ENCODE peak calls at places on chromosomes 5 and 9, in seven cellular contexts. One of them, this sample, is unnamed.

GRCh38 chr9:34025811-34026210 is 22.9 kb downstream of the UBAP2 start:
- DNase-seq in PC-9: no peak
- DNase-seq in HCT116: no peak
- DNase-seq in GM23338: no peak
- DNase-seq in GM23248: no peak
- DNase-seq in MM.1S: no peak
- DNase-seq in PC-3: no peak
- DNase-seq in this sample: no peak

GRCh38 chr5:80754900-80755299 is 100.1 kb upstream of the DHFR start:
- DNase-seq in PC-3: no peak
- DNase-seq in PC-9: no peak
- DNase-seq in MM.1S: peak; percentile 38
- DNase-seq in HCT116: no peak
- DNase-seq in GM23248: peak; percentile 24
- DNase-seq in GM23338: no peak
- DNase-seq in this sample: no peak

GRCh38 chr9:87008667-87009066 is 61.4 kb upstream of the GAS1 start:
- DNase-seq in GM23338: no peak
- DNase-seq in HCT116: no peak
- DNase-seq in PC-3: no peak
- DNase-seq in GM23248: no peak
- DNase-seq in MM.1S: no peak
- DNase-seq in PC-9: no peak
- DNase-seq in this sample: no peak

GRCh38 chr5:141814064-141814982 is 63.9 kb downstream of the PCDH1 start:
- DNase-seq in PC-9: peak; percentile 67
- DNase-seq in PC-3: peak; percentile 64
- DNase-seq in HCT116: peak; percentile 36
- DNase-seq in GM23338: peak; percentile 85
- DNase-seq in GM23248: peak; percentile 49
- DNase-seq in MM.1S: no peak
- DNase-seq in this sample: peak; percentile 59

GRCh38 chr5:179613460-179614071 is 9.9 kb downstream of the HNRNPH1 start:
- DNase-seq in HCT116: no peak
- DNase-seq in PC-3: no peak
- DNase-seq in GM23248: no peak
- DNase-seq in MM.1S: no peak
- DNase-seq in PC-9: no peak
- DNase-seq in GM23338: no peak
- DNase-seq in this sample: no peak

GRCh38 chr9:122168356-122168755 is 8.6 kb downstream of the MORN5 start:
- DNase-seq in GM23338: no peak
- DNase-seq in GM23248: peak; percentile 50
- DNase-seq in PC-3: no peak
- DNase-seq in PC-9: no peak
- DNase-seq in MM.1S: no peak
- DNase-seq in HCT116: no peak
- DNase-seq in this sample: no peak

GRCh38 chr5:107466233-107466769 is 204.4 kb downstream of the EFNA5 start:
- DNase-seq in MM.1S: no peak
- DNase-seq in PC-3: peak; percentile 85
- DNase-seq in GM23248: no peak
- DNase-seq in GM23338: peak; percentile 68
- DNase-seq in PC-9: peak; percentile 77
- DNase-seq in HCT116: no peak
- DNase-seq in this sample: peak; percentile 71

GRCh38 chr5:124651663-124652513 is 94.6 kb downstream of the ZNF608 start:
- DNase-seq in MM.1S: peak; percentile 51
- DNase-seq in HCT116: no peak
- DNase-seq in GM23338: peak; percentile 87
- DNase-seq in PC-9: peak; percentile 84
- DNase-seq in PC-3: peak; percentile 70
- DNase-seq in GM23248: peak; percentile 90
- DNase-seq in this sample: peak; percentile 86

GRCh38 chr5:57324159-57324558 is 150.3 kb downstream of the GPBP1 start:
- DNase-seq in GM23248: no peak
- DNase-seq in PC-9: no peak
- DNase-seq in MM.1S: no peak
- DNase-seq in PC-3: no peak
- DNase-seq in GM23338: no peak
- DNase-seq in HCT116: no peak
- DNase-seq in this sample: peak; percentile 50

GRCh38 chr5:170145462-170145861 is 39.8 kb downstream of the FOXI1 start:
- DNase-seq in GM23248: no peak
- DNase-seq in GM23338: no peak
- DNase-seq in MM.1S: no peak
- DNase-seq in PC-3: no peak
- DNase-seq in HCT116: peak; percentile 7
- DNase-seq in PC-9: no peak
- DNase-seq in this sample: no peak

GRCh38 chr9:14238518-14238917 is 75.4 kb downstream of the NFIB start:
- DNase-seq in GM23248: peak; percentile 43
- DNase-seq in HCT116: no peak
- DNase-seq in PC-3: peak; percentile 91
- DNase-seq in GM23338: peak; percentile 69
- DNase-seq in MM.1S: no peak
- DNase-seq in PC-9: peak; percentile 50
- DNase-seq in this sample: peak; percentile 20

GRCh38 chr9:128823362-128823902 is 5.1 kb downstream of the ENDOG start:
- DNase-seq in GM23248: no peak
- DNase-seq in PC-9: no peak
- DNase-seq in MM.1S: no peak
- DNase-seq in GM23338: no peak
- DNase-seq in HCT116: no peak
- DNase-seq in PC-3: no peak
- DNase-seq in this sample: no peak
- TF ChIP-seq EZH2 in GM23248: no peak
- TF ChIP-seq EZH2 in PC-9: no peak
- TF ChIP-seq EZH2 in MM.1S: no peak
- TF ChIP-seq EZH2 in GM23338: no peak
- TF ChIP-seq EZH2 in HCT116: no peak
- TF ChIP-seq EZH2 in PC-3: no peak
- TF ChIP-seq EZH2 in this sample: no peak

GRCh38 chr5:51908215-51908614 is 525.0 kb downstream of the ISL1 start:
- DNase-seq in MM.1S: no peak
- DNase-seq in PC-9: no peak
- DNase-seq in PC-3: no peak
- DNase-seq in GM23248: no peak
- DNase-seq in HCT116: no peak
- DNase-seq in GM23338: no peak
- DNase-seq in this sample: no peak
- H3K27ac ChIP-seq in MM.1S: no peak overlapping the region
- H3K27ac ChIP-seq in PC-9: no peak overlapping the region
- H3K27ac ChIP-seq in PC-3: no peak overlapping the region
- H3K27ac ChIP-seq in GM23248: no peak overlapping the region
- H3K27ac ChIP-seq in HCT116: no peak overlapping the region
- H3K27ac ChIP-seq in GM23338: no peak overlapping the region
- H3K27ac ChIP-seq in this sample: peak overlapping the region; percentile 6

DNA sequence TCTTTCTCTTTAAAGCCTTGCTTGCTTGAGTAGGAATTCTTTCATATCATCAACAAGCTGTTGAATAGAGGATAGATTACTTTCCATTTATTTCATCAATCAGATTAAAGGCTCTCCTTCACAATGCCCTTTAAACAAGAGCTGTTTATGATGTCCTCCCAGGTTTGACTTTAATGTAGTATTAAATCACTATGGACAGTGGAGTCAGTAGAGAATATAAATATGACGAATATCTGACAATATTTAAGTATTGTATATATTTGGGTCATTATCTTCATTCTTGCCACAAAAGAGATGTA is 282.0 kb downstream of the ISL1 start:
- DNase-seq in MM.1S: no peak
- DNase-seq in HCT116: no peak
- DNase-seq in GM23338: no peak
- DNase-seq in PC-9: no peak
- DNase-seq in PC-3: no peak
- DNase-seq in GM23248: no peak
- DNase-seq in this sample: no peak
- H3K9me2 ChIP-seq in MM.1S: no peaks in the 10 kb centered on the region
- H3K9me2 ChIP-seq in HCT116: no peaks in the 10 kb centered on the region
- H3K9me2 ChIP-seq in GM23338: peaks cover 3% of the 10 kb centered on the region
- H3K9me2 ChIP-seq in PC-9: no peaks in the 10 kb centered on the region
- H3K9me2 ChIP-seq in PC-3: no peaks in the 10 kb centered on the region
- H3K9me2 ChIP-seq in GM23248: no peaks in the 10 kb centered on the region
- H3K9me2 ChIP-seq in this sample: no peaks in the 10 kb centered on the region

GRCh38 chr5:73231245-73231778 is 58.3 kb downstream of the TMEM174 start:
- DNase-seq in HCT116: no peak
- DNase-seq in PC-9: no peak
- DNase-seq in MM.1S: no peak
- DNase-seq in GM23338: no peak
- DNase-seq in PC-3: no peak
- DNase-seq in GM23248: no peak
- DNase-seq in this sample: no peak

GRCh38 chr5:73233053-73233460 is 60.1 kb downstream of the TMEM174 start:
- DNase-seq in PC-3: no peak
- DNase-seq in PC-9: no peak
- DNase-seq in GM23338: no peak
- DNase-seq in MM.1S: no peak
- DNase-seq in HCT116: no peak
- DNase-seq in GM23248: no peak
- DNase-seq in this sample: no peak

GRCh38 chr5:73234156-73234555 is 61.2 kb downstream of the TMEM174 start:
- DNase-seq in GM23338: peak; percentile 65
- DNase-seq in MM.1S: no peak
- DNase-seq in PC-9: no peak
- DNase-seq in GM23248: no peak
- DNase-seq in HCT116: no peak
- DNase-seq in PC-3: no peak
- DNase-seq in this sample: no peak

GRCh38 chr5:73233461-73234151 is 60.6 kb downstream of the TMEM174 start:
- DNase-seq in HCT116: no peak
- DNase-seq in GM23338: peak; percentile 72
- DNase-seq in PC-9: no peak
- DNase-seq in PC-3: no peak
- DNase-seq in GM23248: no peak
- DNase-seq in MM.1S: no peak
- DNase-seq in this sample: peak; percentile 30

DNA sequence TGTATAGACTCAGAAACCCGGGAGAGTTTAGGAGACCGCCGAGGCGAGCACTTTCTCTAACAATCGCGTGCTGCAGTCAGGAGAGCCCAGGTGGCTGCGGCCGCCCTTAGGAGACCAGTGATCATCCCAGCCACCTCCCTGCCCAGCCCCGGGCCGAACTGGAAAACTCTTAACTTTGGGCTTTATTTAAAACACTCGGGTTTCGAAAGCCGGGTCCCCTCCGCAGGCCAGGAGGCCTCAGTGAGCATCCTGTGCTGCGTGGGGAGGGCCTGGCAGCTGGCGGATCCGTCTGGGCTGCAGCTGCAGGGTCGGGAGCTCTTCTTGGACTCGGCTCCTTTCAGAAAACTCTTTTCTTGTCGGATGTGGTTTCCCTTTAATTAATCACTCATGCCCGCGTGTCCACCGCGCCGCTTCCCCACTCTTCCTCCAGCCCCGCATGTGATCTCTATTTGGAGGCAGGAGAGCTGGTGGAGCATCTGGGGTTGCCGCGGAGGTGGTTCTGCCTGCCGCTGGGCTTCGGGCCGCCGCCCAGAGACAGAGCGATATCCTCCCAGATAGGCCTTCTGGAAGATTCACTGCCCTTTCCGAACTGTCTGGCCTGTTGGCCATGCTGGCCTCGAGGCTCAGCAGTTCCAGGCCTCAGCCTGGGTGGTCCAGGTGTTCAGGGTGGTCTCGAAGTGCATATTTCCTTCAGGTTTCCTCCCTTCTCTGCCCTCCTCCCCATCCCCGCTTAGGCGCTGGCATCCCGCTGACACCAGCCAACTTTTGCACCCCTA is 59.5 kb downstream of the TMEM174 start:
- DNase-seq in GM23338: peak; percentile 55
- DNase-seq in GM23248: peak; percentile 24
- DNase-seq in PC-3: no peak
- DNase-seq in PC-9: no peak
- DNase-seq in MM.1S: no peak
- DNase-seq in HCT116: no peak
- DNase-seq in this sample: no peak
- TF ChIP-seq EZH2 in GM23338: peak; percentile 91
- TF ChIP-seq EZH2 in GM23248: no peak
- TF ChIP-seq EZH2 in PC-3: no peak
- TF ChIP-seq EZH2 in PC-9: no peak
- TF ChIP-seq EZH2 in MM.1S: no peak
- TF ChIP-seq EZH2 in HCT116: no peak
- TF ChIP-seq EZH2 in this sample: peak; percentile 48

This sample was measured in hepatocyte.